ENCODE peak calls at places on chromosomes 11 and 22, in seven cellular contexts. U is adrenal gland, I is astrocyte of the cerebellum, P is pancreas, H is transverse colon, X is prostate gland, W is choroid plexus epithelial cell. S is an unnamed sample.

GRCh38 chr11:73404048-73404447 is 27.8 kb downstream of the RELT start:
- DNase-seq in U (peak; percentile 75), I (no peak), P (no peak), H (peak; percentile 49), X (no peak), W (peak; percentile 85), S (peak; percentile 41)

GRCh38 chr22:46366801-46367706 is 31.5 kb downstream of the TRMU start:
- DNase-seq in U (no peak), I (no peak), P (peak; percentile 14), H (peak; percentile 59), X (no peak), W (no peak), S (no peak)

GRCh38 chr11:19774329-19774728 is 61.7 kb downstream of the NAV2 start:
- DNase-seq in U (no peak), I (no peak), P (no peak), H (no peak), X (no peak), W (no peak), S (no peak)

GRCh38 chr11:107018274-107018901 is at the start of gene GUCY1A2:
- DNase-seq in U (peak; percentile 29), I (no peak), P (peak; percentile 19), H (no peak), X (peak; percentile 11), W (peak; percentile 5), S (no peak)

GRCh38 chr11:130781906-130782305 is 134.4 kb downstream of the SNX19 start:
- DNase-seq in U (no peak), I (no peak), P (no peak), H (no peak), X (no peak), W (no peak), S (peak; percentile 74)

GRCh38 chr11:13102575-13102840 is 93.4 kb downstream of the RASSF10 start:
- DNase-seq in U (no peak), I (no peak), P (no peak), H (no peak), X (no peak), W (no peak), S (no peak)

GRCh38 chr11:88801484-88802123 is 264.2 kb downstream of the GRM5 start:
- DNase-seq in U (no peak), I (no peak), P (no peak), H (no peak), X (no peak), W (no peak), S (no peak)

GRCh38 chr11:33930317-33931021 is 38.6 kb upstream of the LMO2 start:
- DNase-seq in U (peak; percentile 24), I (no peak), P (no peak), H (no peak), X (peak; percentile 10), W (peak; percentile 72), S (peak; percentile 24)

GRCh38 chr11:8262552-8263108 is 1.0 kb downstream of the LMO1 start:
- DNase-seq in U (peak; percentile 59), I (peak; percentile 23), P (peak; percentile 38), H (peak; percentile 17), X (peak; percentile 14), W (peak; percentile 62), S (peak; percentile 56)

GRCh38 chr11:130677486-130678153 is 229.2 kb downstream of the ADAMTS15 start:
- DNase-seq in U (no peak), I (peak; percentile 49), P (peak; percentile 35), H (no peak), X (no peak), W (peak; percentile 95), S (peak; percentile 80)

GRCh38 chr11:6667733-6668374 is 12.2 kb upstream of the DCHS1 start:
- DNase-seq in U (no peak), I (peak; percentile 18), P (no peak), H (no peak), X (no peak), W (peak; percentile 59), S (peak; percentile 52)

GRCh38 chr11:47003180-47003877 is 66.8 kb downstream of the CSTPP1 start:
- DNase-seq in U (peak; percentile 90), I (no peak), P (no peak), H (no peak), X (no peak), W (no peak), S (no peak)

GRCh38 chr11:14012836-14013235 is 50.3 kb downstream of the SPON1 start:
- DNase-seq in U (no peak), I (no peak), P (no peak), H (no peak), X (no peak), W (no peak), S (peak; percentile 71)

GRCh38 chr11:10349806-10350205 is 44.9 kb downstream of the ADM start:
- DNase-seq in U (no peak), I (no peak), P (no peak), H (no peak), X (no peak), W (no peak), S (no peak)

GRCh38 chr11:64876835-64877341 is 1.5 kb downstream of the EHD1 start:
- DNase-seq in U (peak; percentile 64), I (no peak), P (peak; percentile 53), H (peak; percentile 58), X (peak; percentile 52), W (no peak), S (peak; percentile 47)

GRCh38 chr11:12518606-12519385 is 141.4 kb downstream of the PARVA start:
- DNase-seq in U (no peak), I (no peak), P (no peak), H (no peak), X (no peak), W (no peak), S (no peak)

GRCh38 chr11:66314561-66315497 is 2.0 kb downstream of the CD248 start:
- DNase-seq in U (no peak), I (no peak), P (no peak), H (no peak), X (no peak), W (no peak), S (peak; percentile 19)
- H3K4me3 ChIP-seq in U (no peak overlapping the region), I (peak overlapping the region; percentile 36), P (peak overlapping the region; percentile 55), H (no peak overlapping the region), X (no peak overlapping the region), W (peak overlapping the region; percentile 74), S (peak overlapping the region; percentile 94)

GRCh38 chr11:96393753-96394348 is 4.0 kb downstream of the JRKL start:
- DNase-seq in U (no peak), I (peak; percentile 15), P (no peak), H (no peak), X (no peak), W (peak; percentile 80), S (peak; percentile 70)

GRCh38 chr11:96388891-96389603 is 665 bp downstream of the CCDC82 start:
- DNase-seq in U (no peak), I (no peak), P (no peak), H (no peak), X (no peak), W (no peak), S (peak; percentile 55)

GRCh38 chr11:96389604-96390402 is at the start of the genes CCDC82 and JRKL:
- DNase-seq in U (peak; percentile 98), I (peak; percentile 85), P (peak; percentile 98), H (peak; percentile 99), X (peak; percentile 97), W (peak; percentile 97), S (peak; percentile 94)

GRCh38 chr11:96390403-96390830 is 604 bp downstream of the JRKL start:
- DNase-seq in U (no peak), I (no peak), P (no peak), H (no peak), X (no peak), W (peak; percentile 47), S (peak; percentile 36)

DNA sequence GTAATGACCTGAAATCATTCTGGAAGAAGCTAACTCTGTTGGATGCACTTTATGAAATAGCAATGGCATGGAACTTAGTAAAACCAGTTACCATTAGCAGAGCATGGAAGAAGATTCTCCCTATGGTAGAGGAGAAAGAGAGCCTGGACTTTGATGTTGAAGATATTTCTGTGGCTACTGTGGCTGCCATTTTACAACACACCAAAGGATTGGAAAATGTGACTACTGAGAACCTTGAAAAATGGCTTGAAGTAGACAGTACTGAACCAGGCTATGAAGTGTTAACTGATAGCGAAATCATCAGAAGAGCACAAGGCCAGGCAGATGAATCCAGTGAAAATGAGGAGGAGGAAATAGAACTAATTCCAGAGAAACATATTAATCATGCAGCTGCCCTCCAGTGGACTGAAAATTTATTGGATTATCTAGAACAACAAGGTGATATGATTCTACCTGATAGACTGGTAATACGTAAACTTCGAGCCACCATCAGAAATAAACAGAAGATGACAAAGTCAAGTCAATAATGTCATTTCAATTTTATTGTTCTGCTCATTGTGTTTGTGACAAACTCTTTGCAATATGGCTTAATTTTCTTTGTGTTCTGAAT is 2.0 kb downstream of the JRKL start:
- DNase-seq in U (no peak), I (no peak), P (no peak), H (no peak), X (no peak), W (peak; percentile 35), S (no peak)
- TF ChIP-seq CTCF in U (no peak), I (no peak), P (no peak), H (no peak), X (no peak), W (peak; percentile 24), S (no peak)

DNA sequence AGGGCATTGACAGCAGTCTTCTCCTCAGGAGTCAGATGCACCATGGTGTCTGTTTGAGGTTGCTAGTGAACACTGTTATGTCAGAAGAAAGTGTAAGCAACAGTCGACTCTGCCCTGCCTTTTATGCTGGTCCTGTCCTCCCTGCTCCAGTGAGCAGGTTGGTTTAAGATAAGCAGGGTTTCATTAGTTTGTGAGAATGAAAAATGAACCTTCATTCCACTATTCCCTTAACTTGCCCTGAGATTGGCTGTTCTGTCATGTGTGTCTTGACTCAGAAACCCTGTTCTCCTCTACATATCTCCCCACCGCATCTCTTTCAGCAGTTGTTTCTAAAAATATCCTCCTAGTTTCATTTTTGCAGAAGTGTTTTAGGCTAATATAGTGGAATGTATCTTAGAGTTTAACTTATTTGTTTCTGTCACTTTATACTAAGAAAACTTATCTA is at the start of gene HBD:
- DNase-seq in U (no peak), I (no peak), P (no peak), H (no peak), X (no peak), W (peak; percentile 72), S (no peak)
- H3K4me3 ChIP-seq in U (no peak within 1 kb of the TSS), I (no peak within 1 kb of the TSS), P (no peak within 1 kb of the TSS), H (no peak within 1 kb of the TSS), X (no peak within 1 kb of the TSS), W (no peak within 1 kb of the TSS), S (no peak within 1 kb of the TSS)

GRCh38 chr11:76610371-76610770 is 60.2 kb downstream of the LRRC32 start:
- DNase-seq in U (no peak), I (no peak), P (no peak), H (no peak), X (no peak), W (no peak), S (no peak)

GRCh38 chr11:76612226-76612625 is 58.3 kb downstream of the LRRC32 start:
- DNase-seq in U (no peak), I (no peak), P (no peak), H (no peak), X (no peak), W (no peak), S (no peak)

GRCh38 chr11:76613901-76614300 is 56.6 kb downstream of the LRRC32 start:
- DNase-seq in U (no peak), I (no peak), P (no peak), H (no peak), X (no peak), W (no peak), S (no peak)

GRCh38 chr11:76609736-76610370 is 60.7 kb downstream of the LRRC32 start:
- DNase-seq in U (no peak), I (peak; percentile 95), P (no peak), H (no peak), X (no peak), W (peak; percentile 75), S (no peak)

GRCh38 chr11:76610871-76611475 is 59.6 kb downstream of the LRRC32 start:
- DNase-seq in U (no peak), I (no peak), P (no peak), H (no peak), X (no peak), W (no peak), S (no peak)
- TF ChIP-seq CTCF in U (no peak), I (no peak), P (no peak), H (no peak), X (no peak), W (peak; percentile 23), S (no peak)